ENCODE peak calls at places on chromosomes 13 and 19, in seven cellular contexts. V, I, S, M, Z, B and G are unnamed samples.
A peak's percentile ranks its signal among the peaks of the same experiment; 100 is the strongest.

GRCh38 chr19:28727133-28727834 is 485.7 kb downstream of the UQCRFS1 start:
- DNase-seq in V (no peak), I (peak; percentile 58), S (no peak), M (no peak), Z (no peak), B (no peak), G (no peak)

GRCh38 chr13:40193290-40194203 is 472.9 kb downstream of the FOXO1 start:
- DNase-seq in V (peak; percentile 40), I (no peak), S (no peak), M (no peak), Z (no peak), B (no peak), G (no peak)

GRCh38 chr13:93309886-93310520 is 83.4 kb downstream of the GPC6 start:
- DNase-seq in V (no peak), I (no peak), S (no peak), M (peak; percentile 51), Z (peak; percentile 23), B (no peak), G (no peak)

GRCh38 chr19:17932485-17933338 is at the start of gene CCDC124:
- DNase-seq in V (peak; percentile 53), I (peak; percentile 96), S (peak; percentile 95), M (peak; percentile 89), Z (peak; percentile 95), B (peak; percentile 87), G (peak; percentile 95)

GRCh38 chr13:41411536-41411935 is 45.8 kb upstream of the RGCC start:
- DNase-seq in V (no peak), I (no peak), S (no peak), M (peak; percentile 71), Z (peak; percentile 58), B (no peak), G (no peak)

GRCh38 chr13:30257433-30258099 is 49.8 kb downstream of the KATNAL1 start:
- DNase-seq in V (no peak), I (no peak), S (no peak), M (peak; percentile 9), Z (no peak), B (no peak), G (no peak)

GRCh38 chr13:106083620-106084350 is 451.7 kb downstream of the EFNB2 start:
- DNase-seq in V (no peak), I (no peak), S (no peak), M (peak; percentile 54), Z (peak; percentile 72), B (no peak), G (no peak)

GRCh38 chr19:11169896-11170678 is 14.5 kb upstream of the SPC24 start:
- DNase-seq in V (no peak), I (no peak), S (no peak), M (peak; percentile 29), Z (no peak), B (no peak), G (no peak)

GRCh38 chr19:8423821-8424223 is 10.7 kb downstream of the MARCHF2 start:
- DNase-seq in V (peak; percentile 94), I (peak; percentile 94), S (peak; percentile 65), M (peak; percentile 97), Z (peak; percentile 96), B (no peak), G (no peak)

GRCh38 chr19:19297759-19298158 is 22.6 kb downstream of the SUGP1 start:
- DNase-seq in V (no peak), I (no peak), S (no peak), M (no peak), Z (no peak), B (no peak), G (no peak)

GRCh38 chr19:19064098-19064722 is 416 bp downstream of the SLC25A42 start:
- DNase-seq in V (no peak), I (peak; percentile 62), S (no peak), M (no peak), Z (no peak), B (no peak), G (no peak)

GRCh38 chr13:36778083-36778671 is 40.8 kb upstream of the RFXAP start:
- DNase-seq in V (no peak), I (no peak), S (no peak), M (peak; percentile 74), Z (peak; percentile 17), B (no peak), G (no peak)

GRCh38 chr13:88592105-88592504 is 920.9 kb downstream of the SLITRK5 start:
- DNase-seq in V (no peak), I (no peak), S (no peak), M (no peak), Z (no peak), B (no peak), G (no peak)

GRCh38 chr13:32790731-32791130 is 204.5 kb downstream of the PDS5B start:
- DNase-seq in V (no peak), I (no peak), S (no peak), M (no peak), Z (peak; percentile 7), B (no peak), G (no peak)

GRCh38 chr19:49056101-49056901 is 1.2 kb downstream of the CGB7 start:
- DNase-seq in V (no peak), I (peak; percentile 71), S (peak; percentile 76), M (peak; percentile 28), Z (peak; percentile 52), B (peak; percentile 30), G (peak; percentile 70)

DNA sequence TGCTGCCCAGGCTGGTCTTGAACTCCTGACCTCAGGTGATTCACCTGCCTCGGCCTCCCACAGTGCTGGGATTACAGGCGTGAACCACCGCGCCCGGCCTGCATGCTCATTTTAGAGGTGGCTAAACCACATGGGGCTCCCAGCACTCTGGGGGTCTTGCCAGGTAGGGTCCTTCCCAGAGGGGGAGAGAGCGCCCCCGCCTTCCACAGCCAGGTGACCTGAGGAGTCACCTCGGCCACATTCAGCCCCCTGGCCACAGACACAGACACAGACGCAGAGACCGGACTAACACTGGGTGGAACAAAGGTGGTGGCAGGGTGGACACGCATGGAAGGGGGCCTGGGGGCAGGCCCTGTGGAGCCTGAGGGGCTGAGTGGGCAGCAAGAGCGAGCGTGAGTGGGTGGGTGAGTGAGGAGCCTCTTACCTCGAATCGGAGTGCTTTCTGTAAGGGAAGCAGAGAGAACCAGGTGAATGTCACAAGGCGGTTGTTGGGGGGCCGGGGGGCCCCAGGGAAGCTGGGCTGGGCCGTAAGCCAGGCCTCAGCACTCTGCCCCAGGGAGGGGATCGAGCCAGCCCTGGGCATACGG is 80.1 kb downstream of the PTPRS start:
- DNase-seq in V (no peak), I (no peak), S (no peak), M (no peak), Z (no peak), B (no peak), G (no peak)
- H3K27ac ChIP-seq in V (no peak overlapping the region), I (no peak overlapping the region), S (no peak overlapping the region), M (no peak overlapping the region), Z (no peak overlapping the region), B (no peak overlapping the region), G (no peak overlapping the region)

GRCh38 chr13:113453962-113454361 is 674 bp upstream of the ADPRHL1 start:
- DNase-seq in V (no peak), I (no peak), S (no peak), M (no peak), Z (no peak), B (no peak), G (no peak)
- H3K27ac ChIP-seq in V (no peak overlapping the region), I (peak overlapping the region; percentile 94), S (no peak overlapping the region), M (no peak overlapping the region), Z (no peak overlapping the region), B (no peak overlapping the region), G (no peak overlapping the region)

GRCh38 chr19:3013261-3013725 is 15.8 kb downstream of the TLE2 start:
- DNase-seq in V (no peak), I (no peak), S (no peak), M (no peak), Z (no peak), B (no peak), G (no peak)
- H3K27ac ChIP-seq in V (no peak overlapping the region), I (no peak overlapping the region), S (no peak overlapping the region), M (no peak overlapping the region), Z (no peak overlapping the region), B (no peak overlapping the region), G (no peak overlapping the region)

DNA sequence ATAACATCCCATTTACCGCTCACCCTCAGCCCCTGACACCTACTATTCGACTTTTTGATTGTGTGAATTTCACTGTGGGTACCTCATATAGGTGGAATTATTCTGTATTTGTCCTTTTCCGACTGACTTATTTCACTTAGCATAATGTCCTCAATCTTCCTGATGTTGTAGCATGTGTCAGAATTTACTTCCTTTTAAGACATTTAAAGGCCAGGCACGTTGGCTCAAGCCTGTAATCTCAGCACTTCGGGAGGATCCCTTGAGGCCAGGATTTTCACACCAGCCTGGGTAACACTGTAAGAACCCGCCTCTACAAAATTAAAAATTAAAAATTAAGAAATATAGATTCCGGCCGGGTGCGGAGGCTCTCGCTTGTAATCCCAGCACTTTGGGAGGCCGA is 13.0 kb downstream of the ZNF490 start:
- DNase-seq in V (no peak), I (no peak), S (no peak), M (no peak), Z (no peak), B (no peak), G (no peak)
- H3K27ac ChIP-seq in V (no peak overlapping the region), I (no peak overlapping the region), S (no peak overlapping the region), M (no peak overlapping the region), Z (no peak overlapping the region), B (no peak overlapping the region), G (no peak overlapping the region)

GRCh38 chr19:38267780-38268430 is 3.5 kb downstream of the SPINT2 start:
- DNase-seq in V (no peak), I (no peak), S (peak; percentile 55), M (no peak), Z (peak; percentile 16), B (no peak), G (no peak)
- H3K27ac ChIP-seq in V (peak overlapping the region; percentile 100), I (no peak overlapping the region), S (peak overlapping the region; percentile 94), M (no peak overlapping the region), Z (peak overlapping the region; percentile 73), B (no peak overlapping the region), G (no peak overlapping the region)